ENCODE peak calls at places on chromosomes 2 and 18, in six cellular contexts. W is A549; I is stimulated activated CD8-positive, alpha-beta memory T cell treated with anti-CD3 and anti-CD28 coated beads, Interleukin-7, amount 100 ng/mL, for 1 hour; K is AG08395; T is BJ; Z is activated naive CD4-positive, alpha-beta T cell. Q is an unnamed sample.

GRCh38 chr2:217960351-217960750 is 42.4 kb downstream of the TNS1 start:
- DNase-seq in W (no peak), I (no peak), K (no peak), T (no peak), Z (no peak), Q (no peak)

GRCh38 chr2:130848518-130849210 is 11.9 kb downstream of the ARHGEF4 start:
- DNase-seq in W (no peak), I (no peak), K (no peak), T (no peak), Z (no peak), Q (no peak)

GRCh38 chr2:224366269-224366668 is 35.6 kb downstream of the FAM124B start:
- DNase-seq in W (no peak), I (no peak), K (no peak), T (no peak), Z (no peak), Q (no peak)

GRCh38 chr18:42192251-42193248 is 237.5 kb downstream of the PIK3C3 start:
- DNase-seq in W (no peak), I (no peak), K (no peak), T (no peak), Z (no peak), Q (no peak)

GRCh38 chr2:12090590-12090989 is 344.2 kb downstream of the LPIN1 start:
- DNase-seq in W (no peak), I (no peak), K (no peak), T (no peak), Z (no peak), Q (no peak)

GRCh38 chr2:33457588-33458247 is 18.7 kb upstream of the RASGRP3 start:
- DNase-seq in W (no peak), I (no peak), K (no peak), T (no peak), Z (no peak), Q (peak; percentile 61)

GRCh38 chr2:230758566-230759480 is 46.2 kb downstream of the CAB39 start:
- DNase-seq in W (no peak), I (no peak), K (peak; percentile 80), T (peak; percentile 89), Z (no peak), Q (peak; percentile 78)

GRCh38 chr2:27306657-27307544 is 1.3 kb downstream of the UCN start:
- DNase-seq in W (no peak), I (peak; percentile 11), K (no peak), T (no peak), Z (peak; percentile 9), Q (no peak)

GRCh38 chr2:177242136-177242987 is 22.2 kb downstream of the NFE2L2 start:
- DNase-seq in W (peak; percentile 82), I (no peak), K (peak; percentile 89), T (peak; percentile 93), Z (no peak), Q (peak; percentile 90)

GRCh38 chr2:217279571-217279970 is 419.7 kb upstream of the TNP1 start:
- DNase-seq in W (no peak), I (no peak), K (peak; percentile 84), T (peak; percentile 95), Z (no peak), Q (no peak)

GRCh38 chr18:76725445-76725844 is 96.9 kb upstream of the ZNF236 start:
- DNase-seq in W (no peak), I (no peak), K (no peak), T (no peak), Z (no peak), Q (no peak)

GRCh38 chr18:28174181-28174906 is 2.6 kb downstream of the CDH2 start:
- DNase-seq in W (no peak), I (no peak), K (no peak), T (no peak), Z (no peak), Q (no peak)

GRCh38 chr2:126656311-126657145 is 570 bp downstream of the GYPC start:
- DNase-seq in W (no peak), I (no peak), K (peak; percentile 43), T (no peak), Z (peak; percentile 25), Q (no peak)

GRCh38 chr18:24672165-24672950 is 211.9 kb downstream of the HRH4 start:
- DNase-seq in W (no peak), I (no peak), K (no peak), T (no peak), Z (no peak), Q (no peak)